ENCODE peak calls at places on chromosomes 16 and 17, in nine cellular contexts. One of them, this sample, is unnamed.

GRCh38 chr17:82013341-82013740 is 9.3 kb downstream of the CENPX start:
- DNase-seq in fibroblast of lung: peak
- DNase-seq in NCI-H1092: no peak
- DNase-seq in T-helper 22 cell: no peak
- DNase-seq in caudate nucleus: no peak
- DNase-seq in cardiac fibroblast: no peak
- DNase-seq in Right ventricle myocardium superior: peak
- DNase-seq in KG1: no peak
- DNase-seq in cardiac muscle cell: no peak
- DNase-seq in this sample: no peak

GRCh38 chr17:21362331-21362931 is 13.7 kb upstream of the KCNJ12 start:
- DNase-seq in caudate nucleus: no peak
- DNase-seq in fibroblast of lung: no peak
- DNase-seq in cardiac muscle cell: no peak
- DNase-seq in KG1: no peak
- DNase-seq in cardiac fibroblast: no peak
- DNase-seq in T-helper 22 cell: no peak
- DNase-seq in Right ventricle myocardium superior: no peak
- DNase-seq in NCI-H1092: no peak
- DNase-seq in this sample: no peak

GRCh38 chr17:37465058-37465616 is 24.6 kb upstream of the DUSP14 start:
- DNase-seq in cardiac muscle cell: no peak
- DNase-seq in fibroblast of lung: peak
- DNase-seq in T-helper 22 cell: no peak
- DNase-seq in KG1: no peak
- DNase-seq in cardiac fibroblast: peak
- DNase-seq in NCI-H1092: no peak
- DNase-seq in Right ventricle myocardium superior: no peak
- DNase-seq in caudate nucleus: no peak
- DNase-seq in this sample: no peak

GRCh38 chr17:15273141-15273793 is 8.1 kb upstream of the PMP22 start:
- DNase-seq in T-helper 22 cell: no peak
- DNase-seq in KG1: no peak
- DNase-seq in cardiac fibroblast: peak
- DNase-seq in cardiac muscle cell: no peak
- DNase-seq in fibroblast of lung: peak
- DNase-seq in caudate nucleus: no peak
- DNase-seq in NCI-H1092: no peak
- DNase-seq in Right ventricle myocardium superior: no peak
- DNase-seq in this sample: no peak

GRCh38 chr16:87028481-87029320 is 288.5 kb downstream of the C16orf95 start:
- DNase-seq in fibroblast of lung: no peak
- DNase-seq in T-helper 22 cell: no peak
- DNase-seq in caudate nucleus: no peak
- DNase-seq in KG1: no peak
- DNase-seq in Right ventricle myocardium superior: no peak
- DNase-seq in cardiac fibroblast: no peak
- DNase-seq in NCI-H1092: no peak
- DNase-seq in cardiac muscle cell: no peak
- DNase-seq in this sample: no peak

GRCh38 chr16:53984936-53985335 is 281.0 kb downstream of the FTO start:
- DNase-seq in cardiac muscle cell: no peak
- DNase-seq in KG1: no peak
- DNase-seq in cardiac fibroblast: no peak
- DNase-seq in fibroblast of lung: no peak
- DNase-seq in Right ventricle myocardium superior: no peak
- DNase-seq in T-helper 22 cell: no peak
- DNase-seq in caudate nucleus: no peak
- DNase-seq in NCI-H1092: no peak
- DNase-seq in this sample: no peak

GRCh38 chr16:86836503-86837125 is 258.3 kb downstream of the FOXL1 start:
- DNase-seq in caudate nucleus: no peak
- DNase-seq in cardiac fibroblast: peak
- DNase-seq in KG1: no peak
- DNase-seq in Right ventricle myocardium superior: no peak
- DNase-seq in T-helper 22 cell: no peak
- DNase-seq in fibroblast of lung: peak
- DNase-seq in cardiac muscle cell: no peak
- DNase-seq in NCI-H1092: no peak
- DNase-seq in this sample: no peak

GRCh38 chr17:41140360-41141132 is at the start of gene KRTAP4-6:
- DNase-seq in Right ventricle myocardium superior: no peak
- DNase-seq in caudate nucleus: no peak
- DNase-seq in T-helper 22 cell: no peak
- DNase-seq in NCI-H1092: no peak
- DNase-seq in fibroblast of lung: no peak
- DNase-seq in KG1: no peak
- DNase-seq in cardiac muscle cell: no peak
- DNase-seq in cardiac fibroblast: peak
- DNase-seq in this sample: no peak

GRCh38 chr17:31096106-31096436 is 1.3 kb downstream of the NF1 start:
- DNase-seq in NCI-H1092: no peak
- DNase-seq in KG1: no peak
- DNase-seq in caudate nucleus: no peak
- DNase-seq in Right ventricle myocardium superior: no peak
- DNase-seq in T-helper 22 cell: no peak
- DNase-seq in fibroblast of lung: peak
- DNase-seq in cardiac fibroblast: no peak
- DNase-seq in cardiac muscle cell: peak
- DNase-seq in this sample: no peak

GRCh38 chr17:2015314-2015713 is 9.8 kb downstream of the RTN4RL1 start:
- DNase-seq in T-helper 22 cell: no peak
- DNase-seq in KG1: no peak
- DNase-seq in cardiac muscle cell: no peak
- DNase-seq in caudate nucleus: no peak
- DNase-seq in Right ventricle myocardium superior: no peak
- DNase-seq in cardiac fibroblast: no peak
- DNase-seq in fibroblast of lung: no peak
- DNase-seq in NCI-H1092: no peak
- DNase-seq in this sample: no peak

GRCh38 chr16:56997931-56998330 is 8.6 kb downstream of the NLRC5 start:
- DNase-seq in Right ventricle myocardium superior: no peak
- DNase-seq in T-helper 22 cell: no peak
- DNase-seq in caudate nucleus: no peak
- DNase-seq in KG1: no peak
- DNase-seq in NCI-H1092: no peak
- DNase-seq in fibroblast of lung: no peak
- DNase-seq in cardiac muscle cell: no peak
- DNase-seq in cardiac fibroblast: no peak
- DNase-seq in this sample: no peak

GRCh38 chr17:61805399-61805798 is 57.9 kb downstream of the BRIP1 start:
- DNase-seq in caudate nucleus: no peak
- DNase-seq in T-helper 22 cell: no peak
- DNase-seq in NCI-H1092: no peak
- DNase-seq in cardiac muscle cell: no peak
- DNase-seq in cardiac fibroblast: peak
- DNase-seq in KG1: no peak
- DNase-seq in Right ventricle myocardium superior: no peak
- DNase-seq in fibroblast of lung: peak
- DNase-seq in this sample: no peak

GRCh38 chr16:28610595-28611270 is 889 bp upstream of the SULT1A1 start:
- DNase-seq in KG1: no peak
- DNase-seq in cardiac muscle cell: no peak
- DNase-seq in T-helper 22 cell: no peak
- DNase-seq in fibroblast of lung: no peak
- DNase-seq in cardiac fibroblast: no peak
- DNase-seq in NCI-H1092: no peak
- DNase-seq in Right ventricle myocardium superior: no peak
- DNase-seq in caudate nucleus: no peak
- DNase-seq in this sample: no peak

GRCh38 chr16:85386467-85387170 is 226.5 kb upstream of the GSE1 start:
- DNase-seq in cardiac fibroblast: no peak
- DNase-seq in cardiac muscle cell: no peak
- DNase-seq in T-helper 22 cell: no peak
- DNase-seq in Right ventricle myocardium superior: peak
- DNase-seq in fibroblast of lung: no peak
- DNase-seq in KG1: no peak
- DNase-seq in caudate nucleus: no peak
- DNase-seq in NCI-H1092: no peak
- DNase-seq in this sample: no peak

GRCh38 chr17:80175411-80175810 is 5.6 kb downstream of the CARD14 start:
- DNase-seq in caudate nucleus: no peak
- DNase-seq in Right ventricle myocardium superior: no peak
- DNase-seq in T-helper 22 cell: no peak
- DNase-seq in KG1: no peak
- DNase-seq in fibroblast of lung: peak
- DNase-seq in cardiac fibroblast: peak
- DNase-seq in NCI-H1092: no peak
- DNase-seq in cardiac muscle cell: peak
- DNase-seq in this sample: no peak

GRCh38 chr16:67157892-67158635 is 1.6 kb downstream of the TRADD start:
- DNase-seq in NCI-H1092: no peak
- DNase-seq in T-helper 22 cell: no peak
- DNase-seq in Right ventricle myocardium superior: no peak
- DNase-seq in caudate nucleus: no peak
- DNase-seq in cardiac muscle cell: no peak
- DNase-seq in fibroblast of lung: no peak
- DNase-seq in KG1: no peak
- DNase-seq in cardiac fibroblast: no peak
- DNase-seq in this sample: no peak

GRCh38 chr16:66286527-66286926 is 80.0 kb upstream of the CDH5 start:
- DNase-seq in NCI-H1092: no peak
- DNase-seq in caudate nucleus: no peak
- DNase-seq in cardiac muscle cell: no peak
- DNase-seq in Right ventricle myocardium superior: no peak
- DNase-seq in KG1: no peak
- DNase-seq in cardiac fibroblast: no peak
- DNase-seq in fibroblast of lung: no peak
- DNase-seq in T-helper 22 cell: no peak
- DNase-seq in this sample: no peak

GRCh38 chr17:63984206-63984605 is 11.5 kb upstream of the SCN4A start:
- DNase-seq in cardiac fibroblast: peak
- DNase-seq in caudate nucleus: no peak
- DNase-seq in Right ventricle myocardium superior: no peak
- DNase-seq in KG1: no peak
- DNase-seq in T-helper 22 cell: no peak
- DNase-seq in cardiac muscle cell: no peak
- DNase-seq in NCI-H1092: no peak
- DNase-seq in fibroblast of lung: peak
- DNase-seq in this sample: no peak

GRCh38 chr16:73057369-73058210 is 9.7 kb upstream of the ZFHX3 start:
- DNase-seq in caudate nucleus: no peak
- DNase-seq in NCI-H1092: no peak
- DNase-seq in cardiac muscle cell: peak
- DNase-seq in T-helper 22 cell: no peak
- DNase-seq in fibroblast of lung: no peak
- DNase-seq in Right ventricle myocardium superior: peak
- DNase-seq in cardiac fibroblast: peak
- DNase-seq in KG1: no peak
- DNase-seq in this sample: no peak

GRCh38 chr16:49857423-49858181 is 1.7 kb upstream of the ZNF423 start:
- DNase-seq in KG1: peak
- DNase-seq in cardiac muscle cell: peak
- DNase-seq in caudate nucleus: no peak
- DNase-seq in cardiac fibroblast: peak
- DNase-seq in fibroblast of lung: peak
- DNase-seq in T-helper 22 cell: no peak
- DNase-seq in NCI-H1092: no peak
- DNase-seq in Right ventricle myocardium superior: peak
- DNase-seq in this sample: no peak

GRCh38 chr17:44637066-44637465 is 19.2 kb upstream of the MEIOC start:
- DNase-seq in cardiac muscle cell: no peak
- DNase-seq in NCI-H1092: no peak
- DNase-seq in T-helper 22 cell: no peak
- DNase-seq in cardiac fibroblast: no peak
- DNase-seq in caudate nucleus: no peak
- DNase-seq in fibroblast of lung: no peak
- DNase-seq in KG1: no peak
- DNase-seq in Right ventricle myocardium superior: no peak
- DNase-seq in this sample: no peak

GRCh38 chr16:81582655-81583441 is 138.2 kb downstream of the CMIP start:
- DNase-seq in cardiac muscle cell: no peak
- DNase-seq in T-helper 22 cell: no peak
- DNase-seq in caudate nucleus: peak
- DNase-seq in Right ventricle myocardium superior: no peak
- DNase-seq in fibroblast of lung: peak
- DNase-seq in KG1: no peak
- DNase-seq in NCI-H1092: no peak
- DNase-seq in cardiac fibroblast: no peak
- DNase-seq in this sample: no peak

GRCh38 chr16:21339269-21339641 is 61.2 kb upstream of the CRYM start:
- DNase-seq in KG1: no peak
- DNase-seq in cardiac muscle cell: no peak
- DNase-seq in T-helper 22 cell: no peak
- DNase-seq in fibroblast of lung: no peak
- DNase-seq in caudate nucleus: no peak
- DNase-seq in Right ventricle myocardium superior: no peak
- DNase-seq in cardiac fibroblast: no peak
- DNase-seq in NCI-H1092: no peak
- DNase-seq in this sample: no peak

GRCh38 chr17:6701719-6702118 is 11.4 kb downstream of the SLC13A5 start:
- DNase-seq in Right ventricle myocardium superior: no peak
- DNase-seq in KG1: no peak
- DNase-seq in T-helper 22 cell: no peak
- DNase-seq in cardiac fibroblast: peak
- DNase-seq in NCI-H1092: no peak
- DNase-seq in caudate nucleus: no peak
- DNase-seq in cardiac muscle cell: peak
- DNase-seq in fibroblast of lung: no peak
- DNase-seq in this sample: no peak

GRCh38 chr16:56933828-56934598 is 2.1 kb downstream of the HERPUD1 start:
- DNase-seq in KG1: no peak
- DNase-seq in T-helper 22 cell: no peak
- DNase-seq in NCI-H1092: no peak
- DNase-seq in Right ventricle myocardium superior: no peak
- DNase-seq in caudate nucleus: no peak
- DNase-seq in cardiac fibroblast: no peak
- DNase-seq in cardiac muscle cell: no peak
- DNase-seq in fibroblast of lung: no peak
- DNase-seq in this sample: no peak

GRCh38 chr17:75619506-75620431 is 13.5 kb upstream of the SMIM5 start:
- DNase-seq in Right ventricle myocardium superior: no peak
- DNase-seq in cardiac muscle cell: peak
- DNase-seq in cardiac fibroblast: peak
- DNase-seq in caudate nucleus: no peak
- DNase-seq in T-helper 22 cell: no peak
- DNase-seq in KG1: no peak
- DNase-seq in NCI-H1092: peak
- DNase-seq in fibroblast of lung: peak
- DNase-seq in this sample: no peak

GRCh38 chr17:79923974-79924638 is 84.9 kb upstream of the CBX4 start:
- DNase-seq in KG1: peak
- DNase-seq in caudate nucleus: no peak
- DNase-seq in cardiac muscle cell: peak
- DNase-seq in T-helper 22 cell: no peak
- DNase-seq in Right ventricle myocardium superior: no peak
- DNase-seq in cardiac fibroblast: peak
- DNase-seq in fibroblast of lung: no peak
- DNase-seq in NCI-H1092: no peak
- DNase-seq in this sample: no peak

GRCh38 chr17:62780951-62781350 is 27.2 kb downstream of the MARCHF10 start:
- DNase-seq in fibroblast of lung: peak
- DNase-seq in Right ventricle myocardium superior: no peak
- DNase-seq in NCI-H1092: no peak
- DNase-seq in KG1: no peak
- DNase-seq in T-helper 22 cell: no peak
- DNase-seq in cardiac muscle cell: no peak
- DNase-seq in caudate nucleus: no peak
- DNase-seq in cardiac fibroblast: peak
- DNase-seq in this sample: no peak

This sample was measured in SIG-M5.